ENCODE peak calls at places on chromosomes 6 and 20, in four cellular contexts. O, J, Y and U are unnamed samples.

GRCh38 chr6:12527339-12527738 is 189.2 kb upstream of the PHACTR1 start:
- DNase-seq in J (no peak), Y (no peak), O (no peak), U (no peak)

GRCh38 chr6:24441599-24441904 is 38.8 kb downstream of the MRS2 start:
- DNase-seq in J (no peak), O (no peak), Y (no peak), U (no peak)

GRCh38 chr20:64159286-64159680 is 5.0 kb upstream of the MYT1 start:
- DNase-seq in Y (no peak), J (no peak), O (no peak), U (no peak)

GRCh38 chr6:55875420-55875819 is at the start of gene BMP5:
- DNase-seq in J (peak), O (no peak), Y (no peak), U (peak)

GRCh38 chr6:20400476-20401402 is 940 bp upstream of the E2F3 start:
- DNase-seq in O (peak), Y (no peak), J (peak), U (no peak)

GRCh38 chr6:37495199-37495913 is 4.3 kb downstream of the CCDC167 start:
- DNase-seq in J (no peak), Y (no peak), O (no peak), U (no peak)

GRCh38 chr20:37920679-37921322 is 17.9 kb downstream of the VSTM2L start:
- DNase-seq in O (no peak), J (no peak), Y (no peak), U (no peak)

GRCh38 chr20:3248167-3248992 is 9.4 kb upstream of the SLC4A11 start:
- DNase-seq in O (peak), Y (peak), J (peak), U (peak)

GRCh38 chr6:4017847-4018193 is 61.1 kb downstream of the FAM217A start:
- DNase-seq in O (no peak), J (peak), Y (no peak), U (no peak)

GRCh38 chr20:41005361-41005729 is 23.3 kb upstream of the TOP1 start:
- DNase-seq in Y (peak), O (peak), J (peak), U (no peak)

DNA sequence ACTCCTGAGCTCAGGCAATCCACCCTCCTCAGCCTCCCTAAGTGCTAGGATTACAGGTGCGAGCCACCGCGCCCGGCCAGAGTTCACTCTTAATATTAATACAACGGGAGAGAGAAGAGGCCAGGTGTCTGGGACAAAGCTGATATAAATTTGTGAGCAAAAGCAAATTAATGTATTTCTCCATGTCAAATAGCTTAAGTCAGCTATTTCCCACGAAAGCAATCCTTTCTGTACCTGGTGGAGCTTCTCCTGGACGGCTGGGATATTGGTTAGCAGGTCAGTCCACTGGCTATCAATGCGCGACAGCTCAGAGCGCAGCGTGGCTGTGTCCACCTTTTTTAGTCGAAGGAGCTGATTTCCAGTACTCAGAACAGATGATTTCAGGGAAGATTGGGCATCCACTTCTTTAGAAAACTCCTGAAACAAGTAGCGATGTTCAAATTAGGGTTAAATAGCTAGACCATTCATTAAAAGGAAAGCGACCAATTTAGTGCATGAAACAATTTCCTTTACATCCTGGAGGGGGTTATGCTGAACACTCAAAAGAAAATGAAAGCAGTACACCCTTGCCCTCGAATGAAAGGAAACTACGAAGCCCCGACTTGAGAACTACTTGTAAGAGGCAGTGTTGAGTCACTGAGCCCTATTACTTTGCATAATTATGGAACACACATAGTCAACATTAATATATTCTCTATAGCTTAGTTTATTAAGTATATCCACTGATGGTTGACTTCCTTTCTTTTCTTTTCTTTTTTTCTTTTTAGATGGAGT is 403.4 kb downstream of the SYNE1 start:
- DNase-seq in Y (no peak), O (no peak), J (peak), U (no peak)
- H3K4me3 ChIP-seq in Y (no peak), O (no peak), J (no peak), U (no peak)

GRCh38 chr6:30443657-30444450 is 45.5 kb upstream of the HLA-E start:
- DNase-seq in Y (no peak), O (peak), J (peak), U (no peak)
- H3K4me3 ChIP-seq in Y (no peak), O (no peak), J (no peak), U (peak)

GRCh38 chr20:32535316-32535952 is 49.7 kb downstream of the NOL4L start:
- DNase-seq in O (no peak), J (no peak), Y (no peak), U (no peak)
- H3K4me3 ChIP-seq in O (peak), J (no peak), Y (peak), U (no peak)

GRCh38 chr6:136920216-136920857 is 1.8 kb upstream of the SLC35D3 start:
- DNase-seq in Y (no peak), O (no peak), J (no peak), U (no peak)
- H3K4me3 ChIP-seq in Y (no peak), O (peak), J (peak), U (peak)

GRCh38 chr6:98836025-98836961 is 1.9 kb downstream of the POU3F2 start:
- DNase-seq in O (no peak), Y (no peak), J (no peak), U (no peak)
- H3K4me3 ChIP-seq in O (peak), Y (no peak), J (no peak), U (peak)

GRCh38 chr6:75752365-75752764 is 3.3 kb downstream of the MYO6 start:
- DNase-seq in Y (peak), O (no peak), J (peak), U (no peak)
- H3K4me3 ChIP-seq in Y (peak), O (no peak), J (no peak), U (no peak)

DNA sequence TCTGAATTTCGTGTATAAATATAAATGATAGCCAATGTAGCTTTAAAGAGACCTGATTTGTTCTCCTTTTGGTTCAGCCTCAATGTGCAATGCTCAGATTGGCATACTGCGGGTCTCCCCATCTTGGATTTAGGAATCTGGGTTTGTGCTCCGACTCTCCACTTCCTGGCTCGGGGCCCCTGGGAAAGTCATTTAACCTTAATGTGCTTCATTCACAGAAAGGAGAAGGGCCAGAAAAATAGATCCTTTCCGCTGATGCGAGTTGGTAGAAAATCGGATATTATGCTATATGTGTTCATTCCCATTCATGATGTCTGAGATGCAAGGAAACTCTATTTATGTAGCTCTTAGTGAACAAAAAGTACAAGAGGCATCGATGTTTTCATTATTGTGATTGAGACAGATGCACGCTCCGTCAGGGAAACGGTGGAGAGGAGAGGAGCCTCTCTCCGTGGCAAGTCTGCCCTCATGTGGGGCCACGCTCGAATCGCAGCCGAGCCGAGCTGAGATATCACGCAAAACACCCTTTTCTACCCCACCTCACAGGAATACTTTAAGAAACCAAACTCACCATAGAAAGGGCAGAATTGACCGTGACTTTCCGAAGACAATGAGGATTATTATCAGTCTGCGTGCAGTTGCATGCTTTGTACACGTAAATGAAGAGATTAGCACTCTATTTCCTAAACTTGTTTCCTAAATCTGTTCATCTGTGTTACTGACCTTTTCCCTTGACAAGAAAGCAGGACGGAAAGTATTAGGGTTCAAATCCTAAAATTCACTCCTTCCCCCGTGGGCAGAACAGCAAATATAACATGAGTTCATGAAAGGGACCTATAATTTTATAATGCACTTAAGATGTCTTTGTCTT is 136.6 kb downstream of the COL9A1 start:
- DNase-seq in Y (peak), J (peak), O (peak), U (peak)
- H3K4me3 ChIP-seq in Y (no peak), J (no peak), O (peak), U (no peak)